ENCODE peak calls at places on chromosomes 12 and 14, in five cellular contexts. One of them, this sample, is unnamed.

GRCh38 chr12:38502420-38502819 is 185.8 kb downstream of the ALG10B start:
- DNase-seq in NCI-H2171 treated with DMSO at 0.1 percent for 48 hours: no peak
- DNase-seq in occipital lobe: no peak
- DNase-seq in nephron progenitor cell: no peak
- DNase-seq in activated naive CD8-positive, alpha-beta T cell treated with anti-CD3 and anti-CD28 coated beads, Interleukin-2, amount 50 U/mL, for 24 hours: no peak
- DNase-seq in this sample: no peak

GRCh38 chr12:56338643-56339422 is at the start of gene IL23A:
- DNase-seq in NCI-H2171 treated with DMSO at 0.1 percent for 48 hours: no peak
- DNase-seq in occipital lobe: no peak
- DNase-seq in nephron progenitor cell: no peak
- DNase-seq in activated naive CD8-positive, alpha-beta T cell treated with anti-CD3 and anti-CD28 coated beads, Interleukin-2, amount 50 U/mL, for 24 hours: peak
- DNase-seq in this sample: peak

GRCh38 chr14:59690426-59690825 is 113.8 kb upstream of the CCDC175 start:
- DNase-seq in NCI-H2171 treated with DMSO at 0.1 percent for 48 hours: no peak
- DNase-seq in occipital lobe: no peak
- DNase-seq in nephron progenitor cell: no peak
- DNase-seq in activated naive CD8-positive, alpha-beta T cell treated with anti-CD3 and anti-CD28 coated beads, Interleukin-2, amount 50 U/mL, for 24 hours: no peak
- DNase-seq in this sample: no peak

GRCh38 chr14:36580141-36580855 is 2.1 kb downstream of the NKX2-8 start:
- DNase-seq in NCI-H2171 treated with DMSO at 0.1 percent for 48 hours: no peak
- DNase-seq in occipital lobe: no peak
- DNase-seq in nephron progenitor cell: peak
- DNase-seq in activated naive CD8-positive, alpha-beta T cell treated with anti-CD3 and anti-CD28 coated beads, Interleukin-2, amount 50 U/mL, for 24 hours: no peak
- DNase-seq in this sample: no peak

GRCh38 chr12:89481218-89481914 is 43.2 kb downstream of the GALNT4 start:
- DNase-seq in NCI-H2171 treated with DMSO at 0.1 percent for 48 hours: peak
- DNase-seq in occipital lobe: no peak
- DNase-seq in nephron progenitor cell: no peak
- DNase-seq in activated naive CD8-positive, alpha-beta T cell treated with anti-CD3 and anti-CD28 coated beads, Interleukin-2, amount 50 U/mL, for 24 hours: no peak
- DNase-seq in this sample: no peak

GRCh38 chr14:22837059-22837749 is 819 bp downstream of the MMP14 start:
- DNase-seq in NCI-H2171 treated with DMSO at 0.1 percent for 48 hours: peak
- DNase-seq in occipital lobe: no peak
- DNase-seq in nephron progenitor cell: peak
- DNase-seq in activated naive CD8-positive, alpha-beta T cell treated with anti-CD3 and anti-CD28 coated beads, Interleukin-2, amount 50 U/mL, for 24 hours: no peak
- DNase-seq in this sample: peak

GRCh38 chr12:52243774-52244614 is 11.0 kb downstream of the KRT7 start:
- DNase-seq in NCI-H2171 treated with DMSO at 0.1 percent for 48 hours: peak
- DNase-seq in occipital lobe: no peak
- DNase-seq in nephron progenitor cell: no peak
- DNase-seq in activated naive CD8-positive, alpha-beta T cell treated with anti-CD3 and anti-CD28 coated beads, Interleukin-2, amount 50 U/mL, for 24 hours: peak
- DNase-seq in this sample: peak

GRCh38 chr12:607541-608001 is 55.7 kb downstream of the NINJ2 start:
- DNase-seq in NCI-H2171 treated with DMSO at 0.1 percent for 48 hours: no peak
- DNase-seq in occipital lobe: no peak
- DNase-seq in nephron progenitor cell: no peak
- DNase-seq in activated naive CD8-positive, alpha-beta T cell treated with anti-CD3 and anti-CD28 coated beads, Interleukin-2, amount 50 U/mL, for 24 hours: no peak
- DNase-seq in this sample: no peak

GRCh38 chr14:49545716-49546115 is 40.5 kb downstream of the RPS29 start:
- DNase-seq in NCI-H2171 treated with DMSO at 0.1 percent for 48 hours: no peak
- DNase-seq in occipital lobe: no peak
- DNase-seq in nephron progenitor cell: no peak
- DNase-seq in activated naive CD8-positive, alpha-beta T cell treated with anti-CD3 and anti-CD28 coated beads, Interleukin-2, amount 50 U/mL, for 24 hours: no peak
- DNase-seq in this sample: no peak

GRCh38 chr14:88605594-88605993 is 42.8 kb downstream of the ZC3H14 start:
- DNase-seq in NCI-H2171 treated with DMSO at 0.1 percent for 48 hours: no peak
- DNase-seq in occipital lobe: no peak
- DNase-seq in nephron progenitor cell: no peak
- DNase-seq in activated naive CD8-positive, alpha-beta T cell treated with anti-CD3 and anti-CD28 coated beads, Interleukin-2, amount 50 U/mL, for 24 hours: no peak
- DNase-seq in this sample: no peak

GRCh38 chr12:12087693-12088034 is 16.9 kb downstream of the BCL2L14 start:
- DNase-seq in NCI-H2171 treated with DMSO at 0.1 percent for 48 hours: no peak
- DNase-seq in occipital lobe: no peak
- DNase-seq in nephron progenitor cell: no peak
- DNase-seq in activated naive CD8-positive, alpha-beta T cell treated with anti-CD3 and anti-CD28 coated beads, Interleukin-2, amount 50 U/mL, for 24 hours: no peak
- DNase-seq in this sample: no peak

GRCh38 chr14:100052819-100053218 is 12.4 kb upstream of the EVL start:
- DNase-seq in NCI-H2171 treated with DMSO at 0.1 percent for 48 hours: peak
- DNase-seq in occipital lobe: no peak
- DNase-seq in nephron progenitor cell: no peak
- DNase-seq in activated naive CD8-positive, alpha-beta T cell treated with anti-CD3 and anti-CD28 coated beads, Interleukin-2, amount 50 U/mL, for 24 hours: no peak
- DNase-seq in this sample: no peak

GRCh38 chr12:4615667-4616066 is 33.2 kb downstream of the AKAP3 start:
- DNase-seq in NCI-H2171 treated with DMSO at 0.1 percent for 48 hours: no peak
- DNase-seq in occipital lobe: no peak
- DNase-seq in nephron progenitor cell: no peak
- DNase-seq in activated naive CD8-positive, alpha-beta T cell treated with anti-CD3 and anti-CD28 coated beads, Interleukin-2, amount 50 U/mL, for 24 hours: no peak
- DNase-seq in this sample: no peak

GRCh38 chr14:71163842-71164500 is 256.7 kb downstream of the PCNX1 start:
- DNase-seq in NCI-H2171 treated with DMSO at 0.1 percent for 48 hours: peak
- DNase-seq in occipital lobe: peak
- DNase-seq in nephron progenitor cell: no peak
- DNase-seq in activated naive CD8-positive, alpha-beta T cell treated with anti-CD3 and anti-CD28 coated beads, Interleukin-2, amount 50 U/mL, for 24 hours: no peak
- DNase-seq in this sample: no peak

GRCh38 chr12:13594731-13595514 is 386.5 kb downstream of the GRIN2B start:
- DNase-seq in NCI-H2171 treated with DMSO at 0.1 percent for 48 hours: no peak
- DNase-seq in occipital lobe: no peak
- DNase-seq in nephron progenitor cell: no peak
- DNase-seq in activated naive CD8-positive, alpha-beta T cell treated with anti-CD3 and anti-CD28 coated beads, Interleukin-2, amount 50 U/mL, for 24 hours: no peak
- DNase-seq in this sample: no peak

GRCh38 chr12:59036973-59037807 is 116.9 kb upstream of the LRIG3 start:
- DNase-seq in NCI-H2171 treated with DMSO at 0.1 percent for 48 hours: no peak
- DNase-seq in occipital lobe: no peak
- DNase-seq in nephron progenitor cell: no peak
- DNase-seq in activated naive CD8-positive, alpha-beta T cell treated with anti-CD3 and anti-CD28 coated beads, Interleukin-2, amount 50 U/mL, for 24 hours: no peak
- DNase-seq in this sample: no peak